ENCODE peak calls at places on chromosome 14, in four cellular contexts. W is endothelial cell of umbilical vein, Y is NCI-H460, E is brain pericyte. J is an unnamed sample.

GRCh38 chr14:40870252-40870651 is 736.4 kb upstream of the LRFN5 start:
- DNase-seq in W (no peak), E (no peak), Y (no peak), J (no peak)

GRCh38 chr14:20624495-20625070 is 16.9 kb downstream of the OR6S1 start:
- DNase-seq in E (no peak), W (no peak), Y (peak; percentile 68), J (no peak)

GRCh38 chr14:58098507-58098906 is 53.5 kb downstream of the ARMH4 start:
- DNase-seq in Y (no peak), W (peak; percentile 22), E (no peak), J (no peak)

GRCh38 chr14:34081576-34082136 is 130.8 kb upstream of the EGLN3 start:
- DNase-seq in Y (no peak), E (no peak), W (peak; percentile 24), J (no peak)

GRCh38 chr14:72704507-72704906 is 189.4 kb downstream of the DPF3 start:
- DNase-seq in W (no peak), E (no peak), Y (no peak), J (no peak)

GRCh38 chr14:79018846-79019245 is 848.7 kb downstream of the NRXN3 start:
- DNase-seq in W (peak; percentile 23), Y (no peak), E (no peak), J (no peak)

GRCh38 chr14:91374287-91374880 is 43.2 kb downstream of the CCDC88C start:
- DNase-seq in W (peak; percentile 17), E (no peak), Y (no peak), J (no peak)

GRCh38 chr14:65103150-65103760 is 938 bp upstream of the MAX start:
- DNase-seq in E (no peak), Y (peak; percentile 23), W (no peak), J (no peak)

GRCh38 chr14:84806627-84807026 is 723.3 kb upstream of the FLRT2 start:
- DNase-seq in E (no peak), Y (peak; percentile 54), W (peak; percentile 47), J (no peak)

GRCh38 chr14:61636792-61637191 is 58.5 kb upstream of the HIF1A start:
- DNase-seq in E (no peak), W (no peak), Y (no peak), J (no peak)

GRCh38 chr14:68548194-68549056 is 244.4 kb downstream of the ZFP36L1 start:
- DNase-seq in Y (peak; percentile 89), E (peak; percentile 85), W (no peak), J (peak; percentile 97)

GRCh38 chr14:33958616-33959226 is 7.8 kb upstream of the EGLN3 start:
- DNase-seq in Y (no peak), W (no peak), E (no peak), J (no peak)

GRCh38 chr14:105330491-105330895 is 15.9 kb downstream of the PACS2 start:
- DNase-seq in Y (no peak), W (peak; percentile 66), E (no peak), J (peak; percentile 64)

GRCh38 chr14:74977164-74977900 is 21.9 kb upstream of the PGF start:
- DNase-seq in Y (no peak), W (no peak), E (no peak), J (no peak)

GRCh38 chr14:95339301-95339865 is 19.7 kb upstream of the CLMN start:
- DNase-seq in Y (no peak), W (no peak), E (no peak), J (no peak)